ENCODE peak calls at places on chromosomes 11 and 22, in nine cellular contexts. A is aorta; T is ascending aorta; E is SK-N-SH; Q is Caco-2; F is suprapubic skin; R is CD8-positive, alpha-beta memory T cell; P is stomach; I is left ventricle myocardium inferior. J is an unnamed sample.

GRCh38 chr11:101003468-101003867 is 126.1 kb downstream of the PGR start:
- DNase-seq in R (no peak), Q (peak; percentile 42), P (no peak), E (peak; percentile 1), I (no peak), T (no peak), A (no peak), F (no peak), J (no peak)

GRCh38 chr11:28110108-28110838 is 2.1 kb downstream of the METTL15 start:
- DNase-seq in P (peak; percentile 77), I (peak; percentile 68), R (peak; percentile 63), T (peak; percentile 83), F (peak; percentile 77), E (peak; percentile 60), Q (peak; percentile 78), A (peak; percentile 83), J (peak; percentile 70)

GRCh38 chr11:69511358-69512015 is 30.0 kb downstream of the LINC01488 start:
- DNase-seq in P (no peak), I (no peak), E (no peak), T (no peak), F (no peak), R (peak; percentile 40), Q (no peak), A (no peak), J (no peak)

GRCh38 chr11:69674267-69674885 is 777 bp downstream of the LTO1 start:
- DNase-seq in E (no peak), F (no peak), P (peak; percentile 50), T (no peak), R (no peak), I (no peak), A (no peak), Q (no peak), J (no peak)

GRCh38 chr11:66315921-66316811 is 678 bp downstream of the CD248 start:
- DNase-seq in T (no peak), I (no peak), E (no peak), R (peak; percentile 68), P (no peak), Q (no peak), A (no peak), F (no peak), J (no peak)

GRCh38 chr22:23099525-23099792 is 29.1 kb downstream of the GNAZ start:
- DNase-seq in E (no peak), F (no peak), P (no peak), T (no peak), I (no peak), A (no peak), Q (no peak), R (no peak), J (no peak)

GRCh38 chr11:2902784-2903671 is 17.5 kb upstream of the CDKN1C start:
- DNase-seq in Q (peak; percentile 76), P (peak; percentile 66), I (no peak), F (no peak), A (no peak), E (no peak), R (no peak), T (no peak), J (no peak)

GRCh38 chr11:78646564-78647185 is 72.0 kb upstream of the NARS2 start:
- DNase-seq in Q (peak; percentile 88), R (peak; percentile 62), I (no peak), F (no peak), P (peak; percentile 72), E (peak; percentile 54), T (peak; percentile 64), A (no peak), J (peak; percentile 65)

GRCh38 chr22:49469896-49470740 is 357.6 kb downstream of the BRD1 start:
- DNase-seq in F (no peak), A (no peak), R (no peak), P (no peak), E (no peak), T (no peak), Q (no peak), I (no peak), J (no peak)

GRCh38 chr22:35782504-35782903 is 64.8 kb downstream of the APOL5 start:
- DNase-seq in A (no peak), E (no peak), I (no peak), P (no peak), T (no peak), Q (no peak), R (no peak), F (no peak), J (no peak)
- H3K4me1 ChIP-seq in A (peaks cover 4% of the 10 kb centered on the region), E (peaks cover 32% of the 10 kb centered on the region), I (peaks cover 74% of the 10 kb centered on the region), P (no peaks in the 10 kb centered on the region), T (peaks cover 49% of the 10 kb centered on the region), Q (peaks cover 13% of the 10 kb centered on the region), R (no peaks in the 10 kb centered on the region), F (peaks cover 33% of the 10 kb centered on the region), J (peaks cover 36% of the 10 kb centered on the region)

GRCh38 chr11:94545641-94546470 is 2.1 kb downstream of the FUT4 start:
- DNase-seq in P (no peak), R (no peak), T (no peak), I (peak; percentile 19), Q (no peak), F (no peak), A (no peak), E (no peak), J (no peak)

GRCh38 chr11:94544832-94545640 is 1.3 kb downstream of the FUT4 start:
- DNase-seq in R (peak; percentile 55), T (no peak), Q (peak; percentile 63), I (peak; percentile 30), A (peak; percentile 69), E (no peak), P (peak; percentile 54), F (peak; percentile 78), J (no peak)

GRCh38 chr11:94546886-94547285 is 3.2 kb downstream of the FUT4 start:
- DNase-seq in I (no peak), E (no peak), P (no peak), A (no peak), T (no peak), Q (peak; percentile 29), R (no peak), F (no peak), J (no peak)

GRCh38 chr11:94544582-94544831 is 786 bp downstream of the FUT4 start:
- DNase-seq in T (no peak), A (peak; percentile 62), I (no peak), E (no peak), F (no peak), Q (no peak), R (peak; percentile 54), P (no peak), J (no peak)

DNA sequence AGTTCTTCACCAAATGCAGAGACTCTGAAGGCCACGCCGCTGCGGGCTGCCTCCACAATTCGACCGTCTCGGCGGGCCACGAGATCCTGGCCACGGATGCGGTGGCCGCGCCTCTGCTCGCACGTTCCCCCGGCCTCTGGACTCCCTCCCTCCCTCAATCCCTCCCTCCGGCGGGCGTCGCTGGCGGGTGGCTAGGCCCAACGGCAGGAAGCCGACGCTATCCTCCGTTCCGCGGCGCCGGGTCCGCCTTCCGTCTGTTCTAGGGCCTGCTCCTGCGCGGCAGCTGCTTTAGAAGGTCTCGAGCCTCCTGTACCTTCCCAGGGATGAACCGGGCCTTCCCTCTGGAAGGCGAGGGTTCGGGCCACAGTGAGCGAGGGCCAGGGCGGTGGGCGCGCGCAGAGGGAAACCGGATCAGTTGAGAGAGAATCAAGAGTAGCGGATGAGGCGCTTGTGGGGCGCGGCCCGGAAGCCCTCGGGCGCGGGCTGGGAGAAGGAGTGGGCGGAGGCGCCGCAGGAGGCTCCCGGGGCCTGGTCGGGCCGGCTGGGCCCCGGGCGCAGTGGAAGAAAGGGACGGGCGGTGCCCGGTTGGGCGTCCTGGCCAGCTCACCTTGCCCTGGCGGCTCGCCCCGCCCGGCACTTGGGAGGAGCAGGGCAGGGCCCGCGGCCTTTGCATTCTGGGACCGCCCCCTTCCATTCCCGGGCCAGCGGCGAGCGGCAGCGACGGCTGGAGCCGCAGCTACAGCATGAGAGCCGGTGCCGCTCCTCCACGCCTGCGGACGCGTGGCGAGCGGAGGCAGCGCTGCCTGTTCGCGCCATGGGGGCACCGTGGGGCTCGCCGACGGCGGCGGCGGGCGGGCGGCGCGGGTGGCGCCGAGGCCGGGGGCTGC is at the start of gene FUT4:
- DNase-seq in P (peak; percentile 94), I (peak; percentile 86), A (peak; percentile 94), F (peak; percentile 88), T (peak; percentile 90), Q (peak; percentile 98), E (peak; percentile 91), R (peak; percentile 80), J (peak; percentile 92)
- H3K4me1 ChIP-seq in P (peaks cover 37% of the 10 kb centered on the region), I (peaks cover 52% of the 10 kb centered on the region), A (no peaks in the 10 kb centered on the region), F (peaks cover 59% of the 10 kb centered on the region), T (peaks cover 14% of the 10 kb centered on the region), Q (peaks cover 29% of the 10 kb centered on the region), E (peaks cover 25% of the 10 kb centered on the region), R (peaks cover 38% of the 10 kb centered on the region), J (peaks cover 2% of the 10 kb centered on the region)

GRCh38 chr22:46411347-46411746 is 75.8 kb downstream of the TRMU start:
- DNase-seq in E (no peak), A (no peak), T (no peak), F (no peak), Q (no peak), P (no peak), R (no peak), I (no peak), J (no peak)
- H3K4me1 ChIP-seq in E (no peaks in the 10 kb centered on the region), A (no peaks in the 10 kb centered on the region), T (no peaks in the 10 kb centered on the region), F (no peaks in the 10 kb centered on the region), Q (no peaks in the 10 kb centered on the region), P (no peaks in the 10 kb centered on the region), R (no peaks in the 10 kb centered on the region), I (peaks cover 6% of the 10 kb centered on the region), J (no peaks in the 10 kb centered on the region)

GRCh38 chr11:73464347-73464746 is 88.1 kb downstream of the RELT start:
- DNase-seq in P (no peak), A (no peak), E (no peak), Q (no peak), R (no peak), I (no peak), T (no peak), F (no peak), J (peak; percentile 58)

GRCh38 chr11:73467505-73467904 is 91.3 kb downstream of the RELT start:
- DNase-seq in Q (no peak), A (no peak), I (no peak), F (no peak), T (no peak), E (no peak), P (no peak), R (no peak), J (no peak)

GRCh38 chr11:73463359-73463758 is 87.2 kb downstream of the RELT start:
- DNase-seq in F (no peak), A (no peak), Q (no peak), P (no peak), T (no peak), R (no peak), I (no peak), E (no peak), J (no peak)

GRCh38 chr11:73466643-73467042 is 90.4 kb downstream of the RELT start:
- DNase-seq in I (no peak), Q (no peak), E (no peak), T (no peak), F (no peak), P (no peak), R (no peak), A (no peak), J (no peak)

DNA sequence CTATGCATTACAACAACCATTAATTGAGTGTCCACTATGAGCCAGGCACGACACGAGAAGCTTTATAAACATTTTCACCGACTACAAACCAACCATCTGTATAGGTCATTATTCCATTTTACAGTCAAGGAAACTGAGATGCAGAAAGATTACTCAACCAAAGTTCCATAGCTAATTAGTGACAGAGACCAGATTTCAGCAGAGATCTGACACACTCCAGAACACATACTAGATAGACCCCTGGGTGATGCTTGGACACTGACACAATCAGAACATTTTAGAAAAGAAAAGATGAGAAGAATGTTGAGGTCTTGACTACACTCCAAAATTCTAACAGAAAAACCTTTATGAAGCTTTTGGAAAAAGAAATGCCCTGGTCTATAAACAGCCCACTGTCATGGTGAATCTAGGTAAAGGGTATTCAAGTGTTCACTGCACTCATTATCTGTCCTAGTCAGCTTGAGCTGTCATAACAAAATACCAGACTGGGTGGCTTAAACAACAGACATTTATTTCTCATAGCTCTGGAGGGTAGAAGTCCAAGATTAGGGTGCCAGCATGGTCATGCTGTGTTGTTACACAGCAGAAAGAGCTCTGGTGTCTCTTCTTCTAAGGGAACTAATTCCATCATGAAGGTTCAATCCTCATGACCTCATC is 88.9 kb downstream of the RELT start:
- DNase-seq in I (no peak), A (no peak), R (no peak), F (no peak), P (no peak), E (peak; percentile 36), Q (no peak), T (no peak), J (no peak)
- H3K4me1 ChIP-seq in I (peaks cover 92% of the 10 kb centered on the region), A (peaks cover 6% of the 10 kb centered on the region), R (no peaks in the 10 kb centered on the region), F (peaks cover 8% of the 10 kb centered on the region), P (no peaks in the 10 kb centered on the region), E (peaks cover 27% of the 10 kb centered on the region), Q (no peaks in the 10 kb centered on the region), T (peaks cover 10% of the 10 kb centered on the region), J (peaks cover 39% of the 10 kb centered on the region)